ENCODE peak calls at places on chromosomes 6 and 20, in nine cellular contexts. R is activated T-helper 1 cell treated with anti-CD3 and anti-CD28 coated beads, Interleukin-12 subunit alpha, Interleukin-12 subunit beta, Interleukin-2, Interleukin-4 antibody, amounts not matched to agents 30 ng/mL and 10 ng/mL and 1 ng/mL, durations not matched to agents 14 hours and 24 hours and 36 hours; D is fibroblast of pulmonary artery; Q is Panc1; F is non-pigmented ciliary epithelial cell; L is GM12865; P is T follicular helper cell; G is T-helper 1 cell; H is fibroblast of lung. I is an unnamed sample.
A peak's percentile ranks its signal among the peaks of the same experiment; 100 is the strongest.

GRCh38 chr6:20770776-20771175 is 236.5 kb downstream of the CDKAL1 start:
- DNase-seq in R (no peak), G (no peak), D (no peak), F (no peak), L (no peak), Q (no peak), P (no peak), H (peak; percentile 25), I (no peak)

GRCh38 chr6:2055914-2056313 is 189.5 kb downstream of the GMDS start:
- DNase-seq in L (no peak), Q (no peak), P (no peak), R (no peak), D (no peak), F (no peak), G (no peak), H (no peak), I (no peak)

GRCh38 chr20:14673164-14673563 is 335.8 kb upstream of the FLRT3 start:
- DNase-seq in F (no peak), R (no peak), D (peak; percentile 1), H (no peak), L (no peak), Q (no peak), P (no peak), G (no peak), I (no peak)

GRCh38 chr6:104705095-104705707 is 154.5 kb downstream of the HACE1 start:
- DNase-seq in F (peak; percentile 95), G (peak; percentile 29), D (peak; percentile 91), L (peak; percentile 10), H (peak; percentile 37), R (peak; percentile 51), P (peak; percentile 7), Q (peak; percentile 10), I (no peak)

GRCh38 chr6:34890526-34890910 is 1.5 kb downstream of the ANKS1A start:
- DNase-seq in R (no peak), H (no peak), Q (no peak), D (no peak), F (no peak), P (no peak), L (no peak), G (no peak), I (no peak)

GRCh38 chr6:113876654-113877053 is 19.5 kb downstream of the MARCKS start:
- DNase-seq in G (no peak), H (peak; percentile 25), P (no peak), L (no peak), F (no peak), R (no peak), D (no peak), Q (no peak), I (no peak)

GRCh38 chr6:41688256-41688965 is 47.0 kb downstream of the TFEB start:
- DNase-seq in D (no peak), P (no peak), G (no peak), Q (no peak), L (no peak), H (no peak), R (no peak), F (no peak), I (no peak)

GRCh38 chr6:11968241-11968806 is 43.8 kb upstream of the HIVEP1 start:
- DNase-seq in R (no peak), P (no peak), H (no peak), L (peak; percentile 47), F (no peak), G (no peak), Q (no peak), D (no peak), I (no peak)

GRCh38 chr6:134896881-134897280 is 53.0 kb downstream of the ALDH8A1 start:
- DNase-seq in L (no peak), P (no peak), R (no peak), F (no peak), H (no peak), Q (no peak), D (no peak), G (no peak), I (no peak)

GRCh38 chr6:25181923-25182322 is 97.3 kb upstream of the CARMIL1 start:
- DNase-seq in D (peak; percentile 26), L (no peak), R (no peak), Q (no peak), F (no peak), P (no peak), H (no peak), G (no peak), I (no peak)

GRCh38 chr6:32837651-32838113 is 857 bp downstream of the TAP2 start:
- DNase-seq in L (no peak), G (no peak), H (no peak), R (no peak), D (no peak), Q (no peak), F (no peak), P (no peak), I (no peak)

GRCh38 chr20:7195704-7196103 is 428.2 kb downstream of the BMP2 start:
- DNase-seq in D (peak; percentile 87), R (no peak), L (no peak), F (peak; percentile 93), P (no peak), Q (peak; percentile 42), G (no peak), H (peak; percentile 30), I (no peak)

GRCh38 chr6:124968401-124968800 is 6.2 kb downstream of the RNF217 start:
- DNase-seq in G (no peak), R (no peak), H (no peak), F (no peak), Q (no peak), D (no peak), P (no peak), L (no peak), I (no peak)

GRCh38 chr6:152696543-152696942 is 1.2 kb upstream of the MYCT1 start:
- DNase-seq in G (no peak), R (no peak), D (peak; percentile 84), F (peak; percentile 88), H (peak; percentile 41), Q (no peak), P (no peak), L (no peak), I (no peak)

GRCh38 chr6:1678966-1679690 is 69.4 kb downstream of the FOXC1 start:
- DNase-seq in Q (no peak), P (no peak), L (no peak), G (no peak), R (no peak), F (no peak), H (no peak), D (peak; percentile 65), I (no peak)

GRCh38 chr6:103122766-103123601 is 1729.5 kb downstream of the GRIK2 start:
- DNase-seq in R (no peak), F (no peak), D (peak; percentile 30), G (no peak), H (peak; percentile 14), Q (peak; percentile 13), L (peak; percentile 70), P (no peak), I (no peak)

I was measured in stimulated activated naive CD4-positive, alpha-beta T cell.